ENCODE peak calls at places on chromosome 18, in six cellular contexts. E is heart left ventricle, A is stomach, I is endothelial cell of umbilical vein, Z is esophagus squamous epithelium, T is A549. Q is an unnamed sample. For H3K4me1, the result is how much of the 10 kb centered on the place peaks cover.

GRCh38 chr18:76364282-76365259 is 130.5 kb downstream of the ZNF516 start:
- DNase-seq in E (no peak), A (no peak), I (no peak), T (no peak), Z (no peak), Q (no peak)

GRCh38 chr18:10404148-10404547 is 50.3 kb upstream of the APCDD1 start:
- DNase-seq in T (no peak), A (no peak), E (no peak), I (no peak), Z (no peak), Q (no peak)

GRCh38 chr18:58393295-58393694 is 235.6 kb downstream of the ALPK2 start:
- DNase-seq in A (no peak), E (no peak), I (peak), Z (no peak), T (no peak), Q (no peak)

GRCh38 chr18:26981373-26982082 is 116.0 kb upstream of the AQP4 start:
- DNase-seq in E (no peak), A (no peak), Z (no peak), I (no peak), T (no peak), Q (no peak)

GRCh38 chr18:61569176-61569892 is 236.1 kb downstream of the CDH20 start:
- DNase-seq in T (no peak), A (no peak), Z (no peak), I (peak), E (peak), Q (no peak)

GRCh38 chr18:23355206-23355605 is 97.9 kb upstream of the RIOK3 start:
- DNase-seq in A (no peak), Z (no peak), I (peak), E (no peak), T (no peak), Q (no peak)

GRCh38 chr18:12278153-12278764 is 24.1 kb downstream of the CIDEA start:
- DNase-seq in Z (no peak), A (no peak), E (peak), T (no peak), I (no peak), Q (peak)

GRCh38 chr18:79486356-79487197 is 90.8 kb downstream of the NFATC1 start:
- DNase-seq in Z (no peak), I (no peak), E (peak), T (no peak), A (no peak), Q (no peak)

GRCh38 chr18:7618821-7619410 is 51.8 kb downstream of the PTPRM start:
- DNase-seq in I (no peak), A (no peak), E (no peak), T (no peak), Z (no peak), Q (no peak)
- H3K4me1 ChIP-seq in I (under half), A (under half), E (under half), T (half or more), Z (half or more), Q (under half)

DNA sequence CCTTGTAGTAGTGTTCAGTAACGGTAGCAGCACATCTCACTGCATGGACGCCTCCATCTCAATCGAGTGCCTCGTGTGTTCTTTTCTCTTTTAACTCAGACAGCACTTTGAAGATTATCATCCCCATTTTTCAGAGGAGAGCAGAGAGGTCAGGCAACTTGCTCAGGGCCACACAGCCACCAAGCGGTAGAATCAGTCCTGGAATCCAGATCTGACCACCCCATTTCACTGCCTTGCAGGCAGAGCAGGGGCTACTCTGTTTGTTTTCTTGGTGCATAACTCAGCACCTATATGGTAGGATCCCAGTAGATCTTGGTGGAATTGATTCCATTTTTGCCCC is 129.5 kb downstream of the SMAD7 start:
- DNase-seq in T (no peak), A (peak), E (no peak), I (no peak), Z (no peak), Q (no peak)
- TF ChIP-seq CTCF in T (no peak), A (no peak), E (no peak), I (no peak), Z (no peak), Q (no peak)

GRCh38 chr18:50626317-50626716 is 66.4 kb downstream of the MAPK4 start:
- DNase-seq in I (no peak), T (no peak), A (no peak), Z (no peak), E (no peak), Q (no peak)
- TF ChIP-seq POLR2A in I (no peak), T (no peak), A (no peak), Z (no peak), E (no peak), Q (no peak)

DNA sequence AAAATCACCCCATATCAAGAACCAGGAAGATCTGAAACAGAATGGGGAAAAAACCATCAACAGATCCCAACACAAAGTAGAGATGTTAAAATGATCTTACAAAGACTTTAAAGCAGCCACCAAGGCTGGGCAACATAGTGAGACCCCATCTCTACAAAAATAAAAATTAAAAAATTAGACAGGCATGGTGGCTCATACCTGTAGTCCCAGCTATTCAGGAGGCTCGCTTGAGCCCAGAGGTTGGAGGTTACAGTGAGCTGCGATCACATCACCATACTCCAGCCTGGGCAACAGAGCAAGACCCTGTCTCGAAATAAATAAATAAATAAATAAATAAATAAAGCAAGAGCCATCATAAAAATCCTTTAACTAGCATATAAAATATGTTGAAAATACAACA is 20.5 kb downstream of the RPRD1A start:
- DNase-seq in T (no peak), I (no peak), A (no peak), Z (no peak), E (no peak), Q (no peak)
- H3K4me1 ChIP-seq in T (under half), I (under half), A (under half), Z (under half), E (under half), Q (under half)

DNA sequence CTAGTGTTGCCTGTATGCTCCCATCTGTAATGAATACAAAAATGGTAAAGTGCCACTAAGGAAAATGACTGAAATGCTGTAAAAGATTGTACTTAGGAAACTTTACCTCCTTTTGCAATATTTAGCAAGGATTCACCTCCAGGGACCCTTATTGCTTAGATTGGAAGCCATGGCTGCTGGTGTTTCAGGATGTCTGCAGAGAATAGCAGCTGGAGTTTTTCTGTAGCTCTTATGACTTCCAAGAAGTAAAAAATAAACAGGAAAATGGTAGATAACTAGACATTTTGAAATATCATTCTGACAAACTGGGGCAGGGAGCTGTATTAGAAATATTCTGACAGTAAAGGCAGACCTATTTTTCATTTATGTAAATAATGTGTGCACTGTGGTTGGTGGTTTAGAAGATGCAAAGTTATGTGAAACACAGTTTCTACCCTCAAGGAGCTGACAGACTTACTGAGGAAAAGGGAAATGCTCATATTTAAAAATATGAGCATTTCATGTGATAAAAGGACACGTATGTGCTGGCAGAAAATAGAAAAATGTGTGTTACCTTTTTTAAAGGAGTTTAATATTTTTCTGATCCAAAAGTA is 224.9 kb upstream of the BOD1L2 start:
- DNase-seq in I (no peak), A (no peak), Z (no peak), E (no peak), T (no peak), Q (no peak)
- TF ChIP-seq CTCF in I (no peak), A (no peak), Z (no peak), E (no peak), T (no peak), Q (no peak)

GRCh38 chr18:46051731-46052461 is 20.2 kb downstream of the PSTPIP2 start:
- DNase-seq in A (peak), T (peak), E (no peak), I (no peak), Z (no peak), Q (no peak)
- TF ChIP-seq POLR2A in A (no peak), T (no peak), E (no peak), I (no peak), Z (no peak), Q (no peak)

DNA sequence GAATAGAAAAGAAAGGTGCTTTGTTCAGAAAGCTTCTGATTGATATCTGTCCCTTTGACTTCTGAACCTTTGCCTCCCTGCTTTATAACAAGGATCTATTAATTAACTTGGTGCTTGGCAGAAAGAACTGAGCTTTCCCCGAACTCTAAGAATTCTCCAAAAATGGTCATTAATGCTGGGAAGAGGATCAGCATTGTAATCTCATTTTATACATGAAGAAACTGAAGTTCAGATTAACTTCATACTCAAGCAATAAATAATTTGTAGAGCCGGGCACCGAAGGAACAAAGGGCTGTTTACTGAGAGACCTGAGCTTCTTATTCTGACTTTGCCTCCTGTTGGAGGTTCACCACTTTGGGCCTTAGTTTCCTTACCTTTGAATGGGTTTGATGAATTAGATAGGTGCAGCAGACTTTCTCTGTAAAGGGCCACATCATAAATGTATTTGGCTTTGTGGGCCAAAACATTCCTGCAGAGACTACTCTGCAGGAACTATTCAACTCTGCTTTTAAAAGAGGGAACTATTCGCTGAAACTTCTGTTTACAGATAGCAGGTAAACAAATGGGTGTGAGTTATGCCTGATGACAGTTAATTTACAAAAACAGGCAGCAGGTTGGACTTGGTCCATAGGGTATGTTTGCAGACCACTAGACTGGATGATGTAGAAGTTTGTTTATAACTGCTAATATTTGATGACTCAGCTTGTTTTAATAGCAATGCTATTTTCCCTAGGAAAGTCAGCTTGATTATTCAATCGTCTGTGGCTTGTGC is 272.9 kb downstream of the TGIF1 start:
- DNase-seq in I (no peak), E (no peak), T (peak), Z (no peak), A (no peak), Q (no peak)
- H3K4me1 ChIP-seq in I (under half), E (under half), T (under half), Z (under half), A (under half), Q (under half)

DNA sequence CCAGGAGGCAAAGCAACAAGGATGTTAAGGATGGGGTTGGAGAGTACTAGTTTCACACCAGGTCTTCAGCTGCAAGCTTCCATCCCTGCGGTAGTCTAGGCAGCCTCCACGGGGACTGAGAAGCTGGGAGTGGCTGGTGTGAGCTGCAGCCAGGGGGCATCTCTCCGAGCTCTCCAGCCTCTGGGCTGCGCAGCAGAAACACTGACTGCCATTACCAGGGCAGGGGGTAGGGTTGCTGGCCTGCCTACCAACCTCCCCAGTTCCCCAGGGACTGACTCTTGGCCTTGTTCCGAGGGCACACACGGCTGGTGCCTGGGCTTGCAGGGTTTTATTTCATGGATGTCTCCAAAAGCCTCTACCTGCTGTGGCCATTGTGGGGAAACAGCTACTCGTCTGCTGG is 15.9 kb downstream of the GATA6 start:
- DNase-seq in A (no peak), T (no peak), E (peak), I (peak), Z (no peak), Q (no peak)
- TF ChIP-seq CTCF in A (no peak), T (no peak), E (peak), I (peak), Z (no peak), Q (no peak)

DNA sequence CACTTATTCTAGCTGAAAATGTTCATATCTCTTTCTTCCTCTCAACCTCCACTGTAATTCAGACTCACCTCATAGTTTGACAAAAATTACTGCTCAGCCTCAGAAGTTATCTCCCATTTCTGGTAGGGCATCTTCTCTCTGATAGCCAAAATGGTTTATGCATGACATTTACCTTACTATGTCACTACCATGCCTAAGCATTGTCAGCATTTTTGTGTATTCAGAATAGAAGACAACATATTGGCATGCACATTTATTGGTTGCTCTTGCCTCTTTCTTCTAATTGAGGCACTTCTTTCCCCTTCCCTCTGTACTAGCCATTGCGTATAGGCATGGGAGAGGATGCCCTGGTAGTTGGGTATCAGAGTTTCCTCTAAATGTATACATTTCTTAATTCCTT is 406.1 kb upstream of the DCC start:
- DNase-seq in A (no peak), E (no peak), T (no peak), Z (no peak), I (no peak), Q (no peak)
- TF ChIP-seq POLR2A in A (no peak), E (no peak), T (no peak), Z (no peak), I (no peak), Q (no peak)

GRCh38 chr18:35042389-35043066 is 1.3 kb downstream of the MAPRE2 start:
- DNase-seq in I (peak), E (no peak), T (no peak), A (no peak), Z (no peak), Q (no peak)
- H3K4me1 ChIP-seq in I (half or more), E (under half), T (under half), A (under half), Z (half or more), Q (under half)

Q was measured in breast epithelium.